ENCODE peak calls at places on chromosomes 12 and 14, in seven cellular contexts. One of them, this sample, is unnamed.
A peak's percentile ranks its signal among the peaks of the same experiment; 100 is the strongest.

GRCh38 chr12:119938049-119938667 is 50.9 kb upstream of the BICDL1 start:
- DNase-seq in tibial nerve: peak; percentile 58
- DNase-seq in A549: peak; percentile 81
- DNase-seq in GM12891: peak; percentile 45
- DNase-seq in heart left ventricle: peak; percentile 18
- DNase-seq in HCT116: peak; percentile 31
- DNase-seq in thyroid gland: peak; percentile 43
- DNase-seq in this sample: peak; percentile 45

GRCh38 chr14:58693048-58693447 is 55.3 kb downstream of the DACT1 start:
- DNase-seq in heart left ventricle: no peak
- DNase-seq in thyroid gland: no peak
- DNase-seq in A549: no peak
- DNase-seq in GM12891: no peak
- DNase-seq in HCT116: no peak
- DNase-seq in tibial nerve: no peak
- DNase-seq in this sample: no peak

GRCh38 chr12:124698211-124698997 is 131.0 kb upstream of the NCOR2 start:
- DNase-seq in heart left ventricle: no peak
- DNase-seq in A549: no peak
- DNase-seq in GM12891: no peak
- DNase-seq in HCT116: no peak
- DNase-seq in tibial nerve: no peak
- DNase-seq in thyroid gland: no peak
- DNase-seq in this sample: no peak

GRCh38 chr14:96629558-96630222 is 127.5 kb downstream of the PAPOLA start:
- DNase-seq in tibial nerve: no peak
- DNase-seq in GM12891: no peak
- DNase-seq in heart left ventricle: no peak
- DNase-seq in A549: no peak
- DNase-seq in HCT116: no peak
- DNase-seq in thyroid gland: no peak
- DNase-seq in this sample: no peak

GRCh38 chr14:72634910-72635647 is 258.8 kb downstream of the DPF3 start:
- DNase-seq in A549: no peak
- DNase-seq in tibial nerve: no peak
- DNase-seq in GM12891: no peak
- DNase-seq in HCT116: no peak
- DNase-seq in heart left ventricle: no peak
- DNase-seq in thyroid gland: no peak
- DNase-seq in this sample: no peak

GRCh38 chr14:101464310-101464983 is 96.8 kb upstream of the DIO3 start:
- DNase-seq in GM12891: no peak
- DNase-seq in thyroid gland: no peak
- DNase-seq in HCT116: no peak
- DNase-seq in heart left ventricle: no peak
- DNase-seq in A549: no peak
- DNase-seq in tibial nerve: no peak
- DNase-seq in this sample: no peak

GRCh38 chr14:75022655-75023054 is 19.9 kb downstream of the EIF2B2 start:
- DNase-seq in thyroid gland: peak; percentile 71
- DNase-seq in tibial nerve: no peak
- DNase-seq in HCT116: no peak
- DNase-seq in heart left ventricle: peak; percentile 35
- DNase-seq in A549: peak; percentile 53
- DNase-seq in GM12891: no peak
- DNase-seq in this sample: peak; percentile 8

GRCh38 chr14:59918824-59919581 is 941 bp upstream of the LRRC9 start:
- DNase-seq in HCT116: peak; percentile 16
- DNase-seq in heart left ventricle: peak; percentile 9
- DNase-seq in GM12891: no peak
- DNase-seq in A549: peak; percentile 28
- DNase-seq in thyroid gland: peak; percentile 28
- DNase-seq in tibial nerve: peak; percentile 38
- DNase-seq in this sample: peak; percentile 3

GRCh38 chr12:106739815-106740552 is 34.5 kb upstream of the RIC8B start:
- DNase-seq in GM12891: no peak
- DNase-seq in thyroid gland: no peak
- DNase-seq in heart left ventricle: no peak
- DNase-seq in tibial nerve: no peak
- DNase-seq in HCT116: no peak
- DNase-seq in A549: no peak
- DNase-seq in this sample: peak; percentile 17

GRCh38 chr14:100193417-100194357 is 34.2 kb upstream of the DEGS2 start:
- DNase-seq in HCT116: no peak
- DNase-seq in thyroid gland: peak; percentile 45
- DNase-seq in heart left ventricle: no peak
- DNase-seq in A549: no peak
- DNase-seq in tibial nerve: no peak
- DNase-seq in GM12891: peak; percentile 44
- DNase-seq in this sample: no peak

GRCh38 chr12:87816186-87816585 is 213.0 kb downstream of the C12orf50 start:
- DNase-seq in heart left ventricle: no peak
- DNase-seq in HCT116: no peak
- DNase-seq in tibial nerve: no peak
- DNase-seq in A549: no peak
- DNase-seq in thyroid gland: no peak
- DNase-seq in GM12891: no peak
- DNase-seq in this sample: no peak

GRCh38 chr14:61533513-61534255 is 161.6 kb upstream of the HIF1A start:
- DNase-seq in A549: no peak
- DNase-seq in tibial nerve: no peak
- DNase-seq in thyroid gland: no peak
- DNase-seq in GM12891: no peak
- DNase-seq in heart left ventricle: no peak
- DNase-seq in HCT116: no peak
- DNase-seq in this sample: no peak

GRCh38 chr12:4506870-4507269 is 31.8 kb upstream of the RAD51AP1 start:
- DNase-seq in thyroid gland: no peak
- DNase-seq in A549: no peak
- DNase-seq in GM12891: peak; percentile 31
- DNase-seq in tibial nerve: no peak
- DNase-seq in HCT116: no peak
- DNase-seq in heart left ventricle: no peak
- DNase-seq in this sample: no peak

GRCh38 chr12:130401703-130402102 is 64.0 kb downstream of the PIWIL1 start:
- DNase-seq in A549: peak; percentile 8
- DNase-seq in heart left ventricle: no peak
- DNase-seq in tibial nerve: no peak
- DNase-seq in HCT116: no peak
- DNase-seq in thyroid gland: no peak
- DNase-seq in GM12891: no peak
- DNase-seq in this sample: no peak

GRCh38 chr12:88451254-88451653 is 129.0 kb downstream of the KITLG start:
- DNase-seq in A549: no peak
- DNase-seq in thyroid gland: no peak
- DNase-seq in GM12891: no peak
- DNase-seq in tibial nerve: no peak
- DNase-seq in HCT116: no peak
- DNase-seq in heart left ventricle: no peak
- DNase-seq in this sample: no peak

GRCh38 chr12:82866946-82867345 is 180.2 kb downstream of the TMTC2 start:
- DNase-seq in thyroid gland: no peak
- DNase-seq in A549: no peak
- DNase-seq in heart left ventricle: no peak
- DNase-seq in GM12891: no peak
- DNase-seq in tibial nerve: no peak
- DNase-seq in HCT116: no peak
- DNase-seq in this sample: no peak

GRCh38 chr12:70885952-70886351 is 34.6 kb downstream of the PTPRR start:
- DNase-seq in heart left ventricle: no peak
- DNase-seq in HCT116: no peak
- DNase-seq in A549: no peak
- DNase-seq in thyroid gland: no peak
- DNase-seq in GM12891: no peak
- DNase-seq in tibial nerve: no peak
- DNase-seq in this sample: no peak

GRCh38 chr12:131761638-131762037 is 50.7 kb downstream of the SFSWAP start:
- DNase-seq in heart left ventricle: no peak
- DNase-seq in HCT116: no peak
- DNase-seq in GM12891: no peak
- DNase-seq in thyroid gland: no peak
- DNase-seq in A549: no peak
- DNase-seq in tibial nerve: no peak
- DNase-seq in this sample: no peak

GRCh38 chr12:64946132-64946829 is 121.8 kb downstream of the TBC1D30 start:
- DNase-seq in thyroid gland: no peak
- DNase-seq in A549: no peak
- DNase-seq in tibial nerve: peak; percentile 24
- DNase-seq in heart left ventricle: peak; percentile 49
- DNase-seq in HCT116: no peak
- DNase-seq in GM12891: no peak
- DNase-seq in this sample: no peak

GRCh38 chr14:69132513-69133181 is 20.3 kb downstream of the DCAF5 start:
- DNase-seq in heart left ventricle: no peak
- DNase-seq in HCT116: no peak
- DNase-seq in GM12891: no peak
- DNase-seq in tibial nerve: no peak
- DNase-seq in A549: no peak
- DNase-seq in thyroid gland: no peak
- DNase-seq in this sample: no peak

GRCh38 chr12:3700861-3701260 is 52.0 kb downstream of the CRACR2A start:
- DNase-seq in thyroid gland: no peak
- DNase-seq in tibial nerve: no peak
- DNase-seq in heart left ventricle: no peak
- DNase-seq in GM12891: no peak
- DNase-seq in A549: no peak
- DNase-seq in HCT116: no peak
- DNase-seq in this sample: no peak

GRCh38 chr12:4134833-4135597 is 138.5 kb upstream of the CCND2 start:
- DNase-seq in A549: no peak
- DNase-seq in thyroid gland: no peak
- DNase-seq in HCT116: no peak
- DNase-seq in GM12891: no peak
- DNase-seq in heart left ventricle: no peak
- DNase-seq in tibial nerve: no peak
- DNase-seq in this sample: no peak

GRCh38 chr12:52036587-52037171 is 14.6 kb upstream of the NR4A1 start:
- DNase-seq in tibial nerve: peak; percentile 82
- DNase-seq in HCT116: no peak
- DNase-seq in GM12891: peak; percentile 65
- DNase-seq in thyroid gland: peak; percentile 93
- DNase-seq in A549: peak; percentile 67
- DNase-seq in heart left ventricle: peak; percentile 93
- DNase-seq in this sample: peak; percentile 68
- TF ChIP-seq POLR2A in tibial nerve: no peak
- TF ChIP-seq POLR2A in HCT116: no peak
- TF ChIP-seq POLR2A in GM12891: no peak
- TF ChIP-seq POLR2A in thyroid gland: peak; percentile 86
- TF ChIP-seq POLR2A in A549: no peak
- TF ChIP-seq POLR2A in heart left ventricle: peak; percentile 47
- TF ChIP-seq POLR2A in this sample: no peak

GRCh38 chr12:53091756-53092155 is 5.7 kb upstream of the IGFBP6 start:
- DNase-seq in GM12891: no peak
- DNase-seq in tibial nerve: no peak
- DNase-seq in A549: no peak
- DNase-seq in thyroid gland: no peak
- DNase-seq in HCT116: no peak
- DNase-seq in heart left ventricle: no peak
- DNase-seq in this sample: no peak

GRCh38 chr12:53093777-53094393 is 3.6 kb upstream of the IGFBP6 start:
- DNase-seq in GM12891: no peak
- DNase-seq in tibial nerve: no peak
- DNase-seq in thyroid gland: no peak
- DNase-seq in heart left ventricle: no peak
- DNase-seq in HCT116: no peak
- DNase-seq in A549: no peak
- DNase-seq in this sample: no peak

GRCh38 chr12:53094394-53094787 is 3.1 kb upstream of the IGFBP6 start:
- DNase-seq in heart left ventricle: no peak
- DNase-seq in thyroid gland: no peak
- DNase-seq in A549: no peak
- DNase-seq in GM12891: no peak
- DNase-seq in HCT116: no peak
- DNase-seq in tibial nerve: no peak
- DNase-seq in this sample: no peak

GRCh38 chr12:53090559-53090958 is 6.9 kb upstream of the IGFBP6 start:
- DNase-seq in GM12891: no peak
- DNase-seq in HCT116: no peak
- DNase-seq in heart left ventricle: no peak
- DNase-seq in thyroid gland: no peak
- DNase-seq in tibial nerve: no peak
- DNase-seq in A549: no peak
- DNase-seq in this sample: no peak

GRCh38 chr12:53090105-53090504 is 7.4 kb upstream of the IGFBP6 start:
- DNase-seq in heart left ventricle: no peak
- DNase-seq in HCT116: no peak
- DNase-seq in A549: no peak
- DNase-seq in GM12891: no peak
- DNase-seq in thyroid gland: no peak
- DNase-seq in tibial nerve: no peak
- DNase-seq in this sample: no peak
- TF ChIP-seq POLR2A in heart left ventricle: no peak
- TF ChIP-seq POLR2A in HCT116: no peak
- TF ChIP-seq POLR2A in A549: no peak
- TF ChIP-seq POLR2A in GM12891: no peak
- TF ChIP-seq POLR2A in thyroid gland: no peak
- TF ChIP-seq POLR2A in tibial nerve: no peak
- TF ChIP-seq POLR2A in this sample: no peak

GRCh38 chr12:117408161-117408791 is 46.9 kb upstream of the NOS1 start:
- DNase-seq in heart left ventricle: peak; percentile 12
- DNase-seq in thyroid gland: peak; percentile 93
- DNase-seq in A549: no peak
- DNase-seq in HCT116: no peak
- DNase-seq in tibial nerve: peak; percentile 9
- DNase-seq in GM12891: no peak
- DNase-seq in this sample: peak; percentile 18
- TF ChIP-seq POLR2A in heart left ventricle: no peak
- TF ChIP-seq POLR2A in thyroid gland: no peak
- TF ChIP-seq POLR2A in A549: no peak
- TF ChIP-seq POLR2A in HCT116: no peak
- TF ChIP-seq POLR2A in tibial nerve: no peak
- TF ChIP-seq POLR2A in GM12891: no peak
- TF ChIP-seq POLR2A in this sample: no peak

GRCh38 chr12:49583361-49584094 is 15.6 kb upstream of the MCRS1 start:
- DNase-seq in tibial nerve: no peak
- DNase-seq in A549: no peak
- DNase-seq in thyroid gland: no peak
- DNase-seq in GM12891: no peak
- DNase-seq in heart left ventricle: no peak
- DNase-seq in HCT116: no peak
- DNase-seq in this sample: no peak

GRCh38 chr12:49580572-49581535 is 12.9 kb upstream of the MCRS1 start:
- DNase-seq in thyroid gland: peak; percentile 90
- DNase-seq in GM12891: peak; percentile 54
- DNase-seq in A549: peak; percentile 86
- DNase-seq in heart left ventricle: peak; percentile 76
- DNase-seq in HCT116: peak; percentile 71
- DNase-seq in tibial nerve: peak; percentile 78
- DNase-seq in this sample: peak; percentile 90

GRCh38 chr12:49585477-49586445 is 17.8 kb upstream of the MCRS1 start:
- DNase-seq in tibial nerve: no peak
- DNase-seq in heart left ventricle: no peak
- DNase-seq in GM12891: no peak
- DNase-seq in A549: no peak
- DNase-seq in HCT116: no peak
- DNase-seq in thyroid gland: no peak
- DNase-seq in this sample: no peak

GRCh38 chr12:49582840-49583239 is 14.9 kb upstream of the MCRS1 start:
- DNase-seq in GM12891: no peak
- DNase-seq in tibial nerve: no peak
- DNase-seq in heart left ventricle: peak; percentile 49
- DNase-seq in thyroid gland: peak; percentile 48
- DNase-seq in HCT116: no peak
- DNase-seq in A549: no peak
- DNase-seq in this sample: no peak

GRCh38 chr12:49582201-49582600 is 14.3 kb upstream of the MCRS1 start:
- DNase-seq in HCT116: no peak
- DNase-seq in thyroid gland: no peak
- DNase-seq in GM12891: no peak
- DNase-seq in heart left ventricle: no peak
- DNase-seq in A549: no peak
- DNase-seq in tibial nerve: no peak
- DNase-seq in this sample: no peak
- TF ChIP-seq POLR2A in HCT116: no peak
- TF ChIP-seq POLR2A in thyroid gland: no peak
- TF ChIP-seq POLR2A in GM12891: no peak
- TF ChIP-seq POLR2A in heart left ventricle: no peak
- TF ChIP-seq POLR2A in A549: no peak
- TF ChIP-seq POLR2A in tibial nerve: no peak
- TF ChIP-seq POLR2A in this sample: no peak